ENCODE peak calls at places on chromosomes 4 and X, in ten cellular contexts. H, B, F, V, G, N, K, P, Z and L are unnamed samples.

GRCh38 chr4:5112333-5112732 is 61.1 kb downstream of the STK32B start:
- DNase-seq in H (no peak), B (no peak), F (no peak), V (no peak), G (no peak), N (no peak), K (no peak), P (no peak), Z (no peak), L (no peak)

GRCh38 chr4:168908093-168908492 is 102.0 kb downstream of the CBR4 start:
- DNase-seq in H (peak), B (no peak), F (no peak), V (no peak), G (no peak), N (no peak), K (no peak), P (no peak), Z (peak), L (no peak)

GRCh38 chr4:170003071-170004070 is 22.8 kb downstream of the MFAP3L start:
- DNase-seq in H (no peak), B (no peak), F (no peak), V (no peak), G (no peak), N (no peak), K (no peak), P (no peak), Z (no peak), L (no peak)

GRCh38 chr4:118981171-118981838 is 92.7 kb downstream of the SYNPO2 start:
- DNase-seq in H (peak), B (no peak), F (no peak), V (no peak), G (no peak), N (no peak), K (no peak), P (no peak), Z (peak), L (no peak)

GRCh38 chr4:26372525-26373172 is 51.8 kb downstream of the RBPJ start:
- DNase-seq in H (peak), B (no peak), F (no peak), V (no peak), G (no peak), N (no peak), K (peak), P (peak), Z (peak), L (peak)

GRCh38 chrX:153726286-153727107 is 1.8 kb downstream of the ABCD1 start:
- DNase-seq in H (peak), B (peak), F (peak), V (no peak), G (peak), N (no peak), K (peak), P (peak), Z (peak), L (peak)

GRCh38 chrX:19446397-19446796 is 68.9 kb downstream of the MAP3K15 start:
- DNase-seq in H (no peak), B (no peak), F (no peak), V (no peak), G (no peak), N (no peak), K (no peak), P (no peak), Z (no peak), L (no peak)

GRCh38 chr4:120452006-120452405 is 385.4 kb upstream of the MAD2L1 start:
- DNase-seq in H (peak), B (no peak), F (no peak), V (no peak), G (no peak), N (no peak), K (no peak), P (no peak), Z (no peak), L (no peak)

GRCh38 chr4:40523581-40523980 is 106.1 kb downstream of the RBM47 start:
- DNase-seq in H (no peak), B (no peak), F (no peak), V (no peak), G (no peak), N (no peak), K (no peak), P (no peak), Z (no peak), L (no peak)

GRCh38 chrX:23493941-23494374 is 159.3 kb downstream of the PTCHD1 start:
- DNase-seq in H (no peak), B (no peak), F (no peak), V (no peak), G (peak), N (no peak), K (no peak), P (peak), Z (peak), L (no peak)

GRCh38 chrX:84188320-84188834 is 378 bp upstream of the RPS6KA6 start:
- DNase-seq in H (peak), B (peak), F (peak), V (no peak), G (peak), N (peak), K (no peak), P (no peak), Z (peak), L (no peak)

GRCh38 chr4:108834167-108834566 is 71.3 kb upstream of the ETNPPL start:
- DNase-seq in H (peak), B (no peak), F (no peak), V (no peak), G (no peak), N (no peak), K (no peak), P (no peak), Z (peak), L (no peak)

GRCh38 chrX:107710617-107711391 is 64.8 kb downstream of the TSC22D3 start:
- DNase-seq in H (peak), B (no peak), F (no peak), V (peak), G (no peak), N (no peak), K (no peak), P (peak), Z (peak), L (peak)

GRCh38 chrX:129678176-129678880 is 23.6 kb upstream of the APLN start:
- DNase-seq in H (no peak), B (peak), F (peak), V (no peak), G (peak), N (no peak), K (peak), P (peak), Z (no peak), L (peak)

GRCh38 chr4:143017210-143017609 is 167.5 kb upstream of the USP38 start:
- DNase-seq in H (no peak), B (no peak), F (no peak), V (no peak), G (no peak), N (no peak), K (no peak), P (no peak), Z (no peak), L (no peak)

GRCh38 chr4:113971706-113972360 is 7.6 kb downstream of the ARSJ start:
- DNase-seq in H (peak), B (no peak), F (no peak), V (no peak), G (no peak), N (no peak), K (no peak), P (no peak), Z (peak), L (no peak)

GRCh38 chr4:92501456-92501855 is 197.7 kb downstream of the GRID2 start:
- DNase-seq in H (no peak), B (peak), F (no peak), V (no peak), G (no peak), N (no peak), K (no peak), P (no peak), Z (no peak), L (no peak)

GRCh38 chr4:102299708-102300107 is 45.6 kb downstream of the SLC39A8 start:
- DNase-seq in H (peak), B (no peak), F (peak), V (peak), G (peak), N (peak), K (no peak), P (peak), Z (peak), L (no peak)

GRCh38 chr4:183345261-183345660 is 23.0 kb upstream of the CLDN24 start:
- DNase-seq in H (no peak), B (no peak), F (no peak), V (no peak), G (no peak), N (no peak), K (no peak), P (no peak), Z (no peak), L (no peak)

GRCh38 chr4:40736910-40737309 is 12.8 kb upstream of the NSUN7 start:
- DNase-seq in H (peak), B (no peak), F (no peak), V (no peak), G (no peak), N (peak), K (no peak), P (peak), Z (peak), L (no peak)

GRCh38 chr4:123477804-123478209 is 81.2 kb downstream of the SPRY1 start:
- DNase-seq in H (peak), B (no peak), F (peak), V (no peak), G (no peak), N (no peak), K (no peak), P (peak), Z (peak), L (peak)

GRCh38 chr4:866761-867390 is 40.9 kb upstream of the CPLX1 start:
- DNase-seq in H (no peak), B (peak), F (no peak), V (no peak), G (no peak), N (no peak), K (no peak), P (no peak), Z (peak), L (no peak)

GRCh38 chr4:117001077-117001476 is 84.3 kb downstream of the TRAM1L1 start:
- DNase-seq in H (no peak), B (no peak), F (no peak), V (no peak), G (no peak), N (no peak), K (no peak), P (no peak), Z (no peak), L (no peak)

GRCh38 chr4:54058171-54058570 is 6.2 kb downstream of the CHIC2 start:
- DNase-seq in H (no peak), B (no peak), F (no peak), V (no peak), G (no peak), N (no peak), K (no peak), P (no peak), Z (no peak), L (no peak)

GRCh38 chr4:18051281-18051680 is 29.7 kb upstream of the LCORL start:
- DNase-seq in H (peak), B (no peak), F (no peak), V (no peak), G (no peak), N (no peak), K (no peak), P (no peak), Z (no peak), L (no peak)

GRCh38 chr4:151314509-151314908 is 10.9 kb downstream of the SH3D19 start:
- DNase-seq in H (no peak), B (no peak), F (no peak), V (no peak), G (no peak), N (no peak), K (no peak), P (peak), Z (no peak), L (no peak)

GRCh38 chrX:107673933-107674479 is 45.7 kb downstream of the PRPS1 start:
- DNase-seq in H (no peak), B (no peak), F (peak), V (no peak), G (peak), N (peak), K (peak), P (peak), Z (peak), L (peak)

GRCh38 chrX:119617511-119618164 is 11.4 kb upstream of the NKRF start:
- DNase-seq in H (no peak), B (no peak), F (no peak), V (no peak), G (peak), N (no peak), K (no peak), P (no peak), Z (no peak), L (no peak)

GRCh38 chr4:3352505-3352904 is 59.7 kb downstream of the RGS12 start:
- DNase-seq in H (no peak), B (no peak), F (no peak), V (no peak), G (no peak), N (no peak), K (no peak), P (no peak), Z (no peak), L (no peak)

GRCh38 chr4:145625677-145626622 is 6.8 kb downstream of the MMAA start:
- DNase-seq in H (no peak), B (no peak), F (no peak), V (no peak), G (no peak), N (no peak), K (no peak), P (no peak), Z (no peak), L (no peak)

GRCh38 chrX:109632906-109633504 is 8.0 kb upstream of the KCNE5 start:
- DNase-seq in H (peak), B (no peak), F (no peak), V (no peak), G (no peak), N (peak), K (no peak), P (peak), Z (peak), L (no peak)

GRCh38 chr4:83219991-83220360 is 64.6 kb downstream of the COQ2 start:
- DNase-seq in H (no peak), B (no peak), F (no peak), V (no peak), G (no peak), N (no peak), K (no peak), P (no peak), Z (no peak), L (no peak)

GRCh38 chr4:149291463-149291862 is 524.2 kb downstream of the IQCM start:
- DNase-seq in H (no peak), B (no peak), F (no peak), V (no peak), G (no peak), N (no peak), K (no peak), P (no peak), Z (peak), L (no peak)

GRCh38 chr4:150219841-150220240 is 141.6 kb downstream of the DCLK2 start:
- DNase-seq in H (peak), B (no peak), F (no peak), V (no peak), G (no peak), N (no peak), K (no peak), P (no peak), Z (no peak), L (no peak)

GRCh38 chrX:117689956-117690355 is 426.7 kb downstream of the KLHL13 start:
- DNase-seq in H (no peak), B (no peak), F (no peak), V (no peak), G (no peak), N (no peak), K (no peak), P (no peak), Z (no peak), L (no peak)